ENCODE peak calls at places on chromosomes 7 and 10, in seven cellular contexts. Z, A, O, U, P, J and V are unnamed samples.

GRCh38 chr10:97529685-97530465 is 31.2 kb downstream of the UBTD1 start:
- DNase-seq in Z (no peak), A (no peak), O (no peak), U (no peak), P (no peak), J (no peak), V (no peak)

GRCh38 chr7:105682331-105683070 is 101.2 kb upstream of the EFCAB10 start:
- DNase-seq in Z (no peak), A (no peak), O (no peak), U (peak; percentile 39), P (peak; percentile 73), J (no peak), V (no peak)

GRCh38 chr10:88281592-88282268 is 301.4 kb downstream of the RNLS start:
- DNase-seq in Z (peak; percentile 90), A (no peak), O (no peak), U (peak; percentile 76), P (no peak), J (peak; percentile 75), V (no peak)

GRCh38 chr10:122286872-122287271 is 15.8 kb downstream of the BTBD16 start:
- DNase-seq in Z (peak; percentile 86), A (no peak), O (peak; percentile 29), U (peak; percentile 23), P (peak; percentile 70), J (peak; percentile 51), V (no peak)

GRCh38 chr7:24907311-24907886 is 72.6 kb downstream of the OSBPL3 start:
- DNase-seq in Z (peak; percentile 86), A (no peak), O (no peak), U (peak; percentile 62), P (no peak), J (no peak), V (no peak)

GRCh38 chr7:150657526-150657925 is 25.3 kb upstream of the GIMAP6 start:
- DNase-seq in Z (no peak), A (no peak), O (no peak), U (no peak), P (peak; percentile 83), J (no peak), V (no peak)

GRCh38 chr7:128902761-128903585 is 7.5 kb downstream of the KCP start:
- DNase-seq in Z (no peak), A (no peak), O (no peak), U (peak; percentile 55), P (no peak), J (no peak), V (no peak)

GRCh38 chr10:127911218-127911866 is 4.4 kb downstream of the PTPRE start:
- DNase-seq in Z (no peak), A (no peak), O (no peak), U (no peak), P (peak; percentile 34), J (no peak), V (no peak)

GRCh38 chr10:35789996-35790395 is 147.9 kb upstream of the FZD8 start:
- DNase-seq in Z (peak; percentile 62), A (no peak), O (no peak), U (peak; percentile 22), P (no peak), J (no peak), V (no peak)

GRCh38 chr10:102141583-102142107 is 8.8 kb downstream of the PPRC1 start:
- DNase-seq in Z (no peak), A (no peak), O (no peak), U (no peak), P (no peak), J (no peak), V (no peak)

GRCh38 chr10:61987537-61987936 is 86.0 kb downstream of the ARID5B start:
- DNase-seq in Z (no peak), A (no peak), O (no peak), U (no peak), P (no peak), J (no peak), V (no peak)

GRCh38 chr10:69647101-69647500 is 17.1 kb downstream of the FAM241B start:
- DNase-seq in Z (no peak), A (no peak), O (no peak), U (no peak), P (no peak), J (no peak), V (no peak)

GRCh38 chr7:17646181-17646956 is 293.9 kb downstream of the SNX13 start:
- DNase-seq in Z (peak; percentile 52), A (no peak), O (no peak), U (peak; percentile 67), P (no peak), J (no peak), V (no peak)

GRCh38 chr10:52541082-52541481 is 227.0 kb downstream of the DKK1 start:
- DNase-seq in Z (no peak), A (no peak), O (no peak), U (peak; percentile 68), P (no peak), J (peak; percentile 44), V (no peak)

GRCh38 chr7:80785961-80786360 is 132.9 kb downstream of the SEMA3C start:
- DNase-seq in Z (peak; percentile 49), A (no peak), O (no peak), U (peak; percentile 49), P (no peak), J (no peak), V (no peak)

GRCh38 chr7:35249537-35249907 is 4.4 kb downstream of the TBX20 start:
- DNase-seq in Z (no peak), A (peak; percentile 6), O (no peak), U (peak; percentile 40), P (peak; percentile 12), J (no peak), V (no peak)

GRCh38 chr10:128180843-128181242 is 54.6 kb upstream of the MKI67 start:
- DNase-seq in Z (no peak), A (no peak), O (no peak), U (no peak), P (no peak), J (no peak), V (peak; percentile 63)

GRCh38 chr7:148729984-148730733 is 31.5 kb downstream of the CUL1 start:
- DNase-seq in Z (peak; percentile 67), A (no peak), O (no peak), U (peak; percentile 44), P (no peak), J (no peak), V (no peak)

GRCh38 chr10:42985436-42986316 is 91.2 kb upstream of the RET start:
- DNase-seq in Z (no peak), A (no peak), O (no peak), U (no peak), P (no peak), J (no peak), V (no peak)

GRCh38 chr7:150875791-150876190 is 23.5 kb downstream of the AOC1 start:
- DNase-seq in Z (no peak), A (no peak), O (peak; percentile 17), U (no peak), P (no peak), J (no peak), V (no peak)

GRCh38 chr10:132710036-132710686 is 75.8 kb downstream of the NKX6-2 start:
- DNase-seq in Z (no peak), A (no peak), O (no peak), U (no peak), P (no peak), J (no peak), V (no peak)

GRCh38 chr7:389911-390601 is 100.1 kb downstream of the FOXL3 start:
- DNase-seq in Z (no peak), A (no peak), O (no peak), U (no peak), P (no peak), J (no peak), V (no peak)

GRCh38 chr7:13991791-13992620 is 2.5 kb upstream of the ETV1 start:
- DNase-seq in Z (peak; percentile 24), A (no peak), O (no peak), U (peak; percentile 57), P (no peak), J (no peak), V (no peak)

GRCh38 chr10:35041502-35041879 is 48.6 kb downstream of the CUL2 start:
- DNase-seq in Z (peak; percentile 20), A (no peak), O (no peak), U (peak; percentile 41), P (no peak), J (no peak), V (no peak)

GRCh38 chr10:91380873-91381561 is 29.1 kb upstream of the HECTD2 start:
- DNase-seq in Z (peak; percentile 47), A (no peak), O (peak; percentile 60), U (no peak), P (peak; percentile 87), J (no peak), V (no peak)

GRCh38 chr7:155430606-155431005 is 27.3 kb upstream of the EN2 start:
- DNase-seq in Z (no peak), A (no peak), O (no peak), U (no peak), P (no peak), J (no peak), V (no peak)

GRCh38 chr10:35564276-35564982 is 40.7 kb upstream of the GJD4 start:
- DNase-seq in Z (peak; percentile 63), A (no peak), O (no peak), U (peak; percentile 55), P (no peak), J (no peak), V (no peak)

GRCh38 chr7:924541-925231 is 29.8 kb downstream of the ADAP1 start:
- DNase-seq in Z (peak; percentile 27), A (no peak), O (no peak), U (peak; percentile 13), P (no peak), J (no peak), V (no peak)

GRCh38 chr7:2299131-2299829 is 15.0 kb downstream of the SNX8 start:
- DNase-seq in Z (peak; percentile 88), A (no peak), O (no peak), U (peak; percentile 87), P (no peak), J (peak; percentile 70), V (peak; percentile 69)

GRCh38 chr10:11367505-11367904 is 243.9 kb downstream of the USP6NL start:
- DNase-seq in Z (no peak), A (no peak), O (no peak), U (no peak), P (no peak), J (no peak), V (no peak)

GRCh38 chr7:29035044-29035740 is 77.1 kb upstream of the TRIL start:
- DNase-seq in Z (peak; percentile 95), A (no peak), O (no peak), U (peak; percentile 42), P (no peak), J (peak; percentile 53), V (no peak)

GRCh38 chr7:48390381-48391327 is 219.4 kb downstream of the ABCA13 start:
- DNase-seq in Z (no peak), A (no peak), O (no peak), U (peak; percentile 19), P (no peak), J (no peak), V (no peak)

GRCh38 chr7:33495207-33495606 is 365.8 kb downstream of the BBS9 start:
- DNase-seq in Z (peak; percentile 86), A (no peak), O (no peak), U (no peak), P (no peak), J (peak; percentile 67), V (no peak)

GRCh38 chr10:78588194-78588811 is 480.5 kb upstream of the ZMIZ1 start:
- DNase-seq in Z (peak; percentile 98), A (no peak), O (no peak), U (peak; percentile 89), P (no peak), J (no peak), V (no peak)

GRCh38 chr7:33038639-33039038 is 23.9 kb downstream of the NT5C3A start:
- DNase-seq in Z (no peak), A (no peak), O (no peak), U (no peak), P (no peak), J (no peak), V (no peak)

GRCh38 chr10:59830601-59831259 is 75.6 kb downstream of the CCDC6 start:
- DNase-seq in Z (peak; percentile 42), A (peak; percentile 66), O (no peak), U (peak; percentile 62), P (peak; percentile 52), J (peak; percentile 13), V (peak; percentile 19)

GRCh38 chr7:50868426-50869100 is 85.9 kb upstream of the GRB10 start:
- DNase-seq in Z (no peak), A (no peak), O (no peak), U (no peak), P (no peak), J (no peak), V (no peak)

GRCh38 chr10:120426306-120426705 is 30.7 kb upstream of the PLPP4 start:
- DNase-seq in Z (peak; percentile 88), A (no peak), O (no peak), U (no peak), P (no peak), J (no peak), V (no peak)